ENCODE peak calls at places on chromosome 20, in four cellular contexts. B, U, I and D are unnamed samples. For H3K4me1, the result is how much of the 10 kb centered on the place peaks cover.

GRCh38 chr20:9531581-9531980 is 17.2 kb downstream of the LAMP5 start:
- DNase-seq in U (no peak), I (no peak), B (no peak), D (no peak)

GRCh38 chr20:21433329-21433890 is 36.1 kb upstream of the NKX2-4 start:
- DNase-seq in B (no peak), U (no peak), I (no peak), D (no peak)

GRCh38 chr20:25540273-25540672 is 45.1 kb downstream of the NINL start:
- DNase-seq in U (peak), I (no peak), B (peak), D (no peak)

GRCh38 chr20:17228624-17229061 is 1.8 kb downstream of the PCSK2 start:
- DNase-seq in I (peak), U (no peak), B (no peak), D (no peak)

GRCh38 chr20:38299963-38300362 is 4.0 kb upstream of the BPI start:
- DNase-seq in I (no peak), B (no peak), U (no peak), D (no peak)

GRCh38 chr20:49132995-49133451 is 55.1 kb downstream of the STAU1 start:
- DNase-seq in B (no peak), I (peak), U (no peak), D (no peak)

GRCh38 chr20:31568041-31568731 is 36.9 kb upstream of the ID1 start:
- DNase-seq in U (no peak), B (no peak), I (no peak), D (no peak)

GRCh38 chr20:15889073-15889923 is 684.0 kb downstream of the KIF16B start:
- DNase-seq in B (no peak), I (no peak), U (no peak), D (no peak)

GRCh38 chr20:59016795-59017492 is 2.3 kb upstream of the TUBB1 start:
- DNase-seq in U (peak), B (no peak), I (no peak), D (no peak)

GRCh38 chr20:48773837-48774418 is 53.9 kb downstream of the PREX1 start:
- DNase-seq in U (no peak), B (peak), I (no peak), D (no peak)

GRCh38 chr20:835220-836045 is 1.9 kb downstream of the FAM110A start:
- DNase-seq in B (peak), I (peak), U (no peak), D (no peak)

GRCh38 chr20:35312348-35312747 is 20.1 kb upstream of the FAM83C start:
- DNase-seq in U (no peak), I (no peak), B (no peak), D (no peak)

GRCh38 chr20:49287555-49288249 is 9.8 kb upstream of the ZNFX1 start:
- DNase-seq in I (no peak), B (no peak), U (no peak), D (no peak)

GRCh38 chr20:43824279-43824678 is 90.4 kb upstream of the TOX2 start:
- DNase-seq in I (no peak), U (no peak), B (no peak), D (no peak)

GRCh38 chr20:4787825-4788224 is 66.1 kb downstream of the PRND start:
- DNase-seq in I (no peak), B (no peak), U (no peak), D (no peak)

GRCh38 chr20:50758992-50759391 is 27.6 kb downstream of the PARD6B start:
- DNase-seq in I (no peak), B (no peak), U (no peak), D (no peak)

GRCh38 chr20:36173451-36173933 is 19.0 kb downstream of the EPB41L1 start:
- DNase-seq in I (no peak), U (no peak), B (peak), D (peak)

GRCh38 chr20:59398552-59399265 is 98.3 kb downstream of the EDN3 start:
- DNase-seq in U (no peak), I (no peak), B (no peak), D (no peak)

GRCh38 chr20:37296371-37296770 is 6.9 kb downstream of the MANBAL start:
- DNase-seq in B (no peak), U (no peak), I (no peak), D (no peak)

GRCh38 chr20:37301120-37301519 is 11.7 kb downstream of the MANBAL start:
- DNase-seq in B (no peak), I (no peak), U (no peak), D (no peak)

GRCh38 chr20:37299718-37300529 is 10.5 kb downstream of the MANBAL start:
- DNase-seq in I (no peak), U (no peak), B (no peak), D (no peak)

GRCh38 chr20:37297066-37297736 is 7.7 kb downstream of the MANBAL start:
- DNase-seq in B (peak), U (no peak), I (no peak), D (no peak)

GRCh38 chr20:37298190-37298939 is 8.9 kb downstream of the MANBAL start:
- DNase-seq in B (no peak), I (no peak), U (no peak), D (no peak)
- H3K27ac ChIP-seq in B (no peak), I (peak), U (no peak), D (no peak)

GRCh38 chr20:62369508-62370114 is 2.5 kb upstream of the LAMA5 start:
- DNase-seq in B (no peak), I (no peak), U (no peak), D (no peak)
- H3K4me1 ChIP-seq in B (half or more), I (under half), U (under half), D (under half)

GRCh38 chr20:63846128-63846771 is 15.0 kb upstream of the ABHD16B start:
- DNase-seq in B (peak), I (peak), U (no peak), D (no peak)
- H3K4me3 ChIP-seq in B (no peak), I (no peak), U (no peak), D (no peak)

DNA sequence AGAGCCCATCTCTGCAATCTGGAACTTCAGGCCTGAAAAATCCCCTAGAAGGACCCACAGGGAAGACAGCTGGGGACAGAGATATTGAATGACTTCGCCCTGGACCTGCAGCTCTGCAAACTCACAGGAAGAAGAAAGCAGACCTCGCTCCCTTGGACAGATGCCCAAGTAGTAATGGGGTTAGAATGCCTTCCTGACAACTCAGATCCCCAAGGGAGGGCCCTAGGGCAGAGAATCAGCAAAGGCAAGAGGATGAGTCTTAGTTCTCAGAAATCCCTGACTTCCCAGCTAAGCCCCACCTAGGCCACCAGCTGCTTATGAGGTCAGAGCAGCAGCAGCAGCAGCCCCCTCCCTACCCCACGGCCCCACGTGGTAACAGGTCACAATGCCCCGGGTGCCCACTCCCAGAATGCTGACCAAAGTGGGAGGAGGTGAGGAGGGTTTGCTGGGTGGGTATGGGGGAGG is at the start of gene C20orf141:
- DNase-seq in U (no peak), I (no peak), B (peak), D (no peak)
- H3K27ac ChIP-seq in U (no peak), I (no peak), B (peak), D (no peak)

GRCh38 chr20:23132293-23132929 is 46.3 kb upstream of the CD93 start:
- DNase-seq in I (no peak), U (no peak), B (no peak), D (no peak)
- H3K4me1 ChIP-seq in I (under half), U (under half), B (under half), D (under half)

DNA sequence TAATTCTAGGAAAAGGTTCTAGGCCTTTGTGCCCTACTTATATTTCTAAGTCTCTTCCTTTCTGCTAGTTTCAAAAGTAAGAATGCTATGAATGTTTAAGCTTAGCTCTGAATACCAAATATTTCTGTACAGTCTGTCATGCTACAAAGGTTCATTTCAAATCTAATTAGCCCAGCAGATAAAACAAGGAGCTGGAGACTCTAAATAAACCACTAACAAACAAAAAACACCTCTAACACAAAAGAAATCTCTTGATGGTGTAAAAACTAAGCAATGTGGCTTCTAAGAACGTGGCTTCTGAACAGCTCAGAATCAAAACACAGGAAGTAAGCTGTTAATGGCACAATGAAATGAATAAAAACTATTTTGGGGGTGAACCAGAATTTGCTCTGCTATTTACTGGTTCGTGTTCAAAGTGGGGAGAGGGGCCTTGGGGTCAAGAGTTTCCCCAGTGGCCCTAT is 198.3 kb downstream of the BCAS1 start:
- DNase-seq in U (no peak), I (no peak), B (no peak), D (peak)
- H3K4me3 ChIP-seq in U (no peak), I (no peak), B (no peak), D (peak)

DNA sequence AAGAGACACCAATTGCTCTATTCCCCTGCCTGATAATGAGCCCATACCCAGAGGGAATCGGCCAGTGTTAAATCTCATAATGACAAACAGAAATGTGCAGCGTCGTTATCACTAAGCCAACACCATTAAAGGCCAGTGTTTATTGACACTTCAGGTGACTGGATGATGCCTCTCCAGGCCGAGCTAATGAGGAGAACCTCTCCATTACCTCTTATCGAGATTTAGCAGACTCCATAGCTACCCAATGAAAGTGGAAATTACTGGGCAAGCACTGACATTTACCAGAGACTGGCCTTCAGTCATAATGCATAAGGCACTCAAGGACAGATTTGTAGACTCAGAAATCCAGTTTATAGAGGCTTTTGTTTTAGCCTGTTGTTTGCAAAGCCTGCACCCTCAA is 669.5 kb downstream of the MAFB start:
- DNase-seq in B (no peak), I (no peak), U (no peak), D (no peak)
- H3K27ac ChIP-seq in B (no peak), I (no peak), U (no peak), D (no peak)